ENCODE peak calls at places on chromosomes 6 and 20, in nine cellular contexts. T is fibroblast of lung, U is GM12878, F is aorta, C is ovary, Z is BJ, M is DND-41, H is right atrium auricular region, O is neuronal stem cell. I is an unnamed sample. For H3K36me3, the result is how much of the 10 kb centered on the place peaks cover.

GRCh38 chr6:138310294-138310693 is 67.4 kb upstream of the SMIM28 start:
- DNase-seq in T (peak), U (no peak), F (no peak), C (no peak), Z (no peak), M (no peak), H (no peak), O (no peak), I (no peak)

GRCh38 chr20:4607287-4607713 is 114.4 kb upstream of the PRND start:
- DNase-seq in T (peak), U (peak), F (no peak), C (peak), Z (no peak), M (peak), H (peak), O (peak), I (peak)

GRCh38 chr6:3750324-3751018 is 1.0 kb downstream of the PXDC1 start:
- DNase-seq in T (peak), U (no peak), F (peak), C (peak), Z (no peak), M (no peak), H (peak), O (peak), I (peak)

GRCh38 chr6:88179692-88180091 is 13.5 kb upstream of the CNR1 start:
- DNase-seq in T (no peak), U (peak), F (no peak), C (no peak), Z (no peak), M (no peak), H (no peak), O (no peak), I (no peak)

GRCh38 chr6:26270903-26271639 is 93.9 kb upstream of the BTN3A2 start:
- DNase-seq in T (peak), U (peak), F (peak), C (peak), Z (peak), M (peak), H (peak), O (peak), I (peak)

GRCh38 chr6:167229586-167229985 is 61.5 kb upstream of the UNC93A start:
- DNase-seq in T (no peak), U (no peak), F (no peak), C (no peak), Z (no peak), M (no peak), H (no peak), O (no peak), I (no peak)

GRCh38 chr6:170314983-170315382 is 8.4 kb downstream of the FAM120B start:
- DNase-seq in T (no peak), U (no peak), F (no peak), C (no peak), Z (no peak), M (no peak), H (no peak), O (no peak), I (no peak)

GRCh38 chr20:45783656-45784294 is 7.9 kb downstream of the WFDC3 start:
- DNase-seq in T (no peak), U (no peak), F (no peak), C (no peak), Z (no peak), M (no peak), H (no peak), O (no peak), I (peak)

GRCh38 chr20:41650221-41650948 is 32.2 kb upstream of the CHD6 start:
- DNase-seq in T (no peak), U (no peak), F (no peak), C (no peak), Z (no peak), M (no peak), H (no peak), O (no peak), I (peak)

GRCh38 chr20:60501048-60501447 is 542.8 kb downstream of the CDH26 start:
- DNase-seq in T (no peak), U (no peak), F (no peak), C (no peak), Z (no peak), M (no peak), H (no peak), O (no peak), I (no peak)

GRCh38 chr6:166813461-166813860 is 142.9 kb downstream of the RNASET2 start:
- DNase-seq in T (no peak), U (no peak), F (no peak), C (no peak), Z (no peak), M (no peak), H (no peak), O (no peak), I (no peak)

GRCh38 chr6:49423817-49424216 is 39.2 kb downstream of the MMUT start:
- DNase-seq in T (peak), U (no peak), F (no peak), C (no peak), Z (no peak), M (no peak), H (no peak), O (no peak), I (peak)

GRCh38 chr20:35730583-35731468 is 11.2 kb downstream of the RBM39 start:
- DNase-seq in T (no peak), U (no peak), F (no peak), C (no peak), Z (no peak), M (no peak), H (no peak), O (no peak), I (no peak)
- H3K36me3 ChIP-seq in T (under half), U (under half), F (under half), C (under half), Z (under half), M (half or more), H (half or more), O (under half), I (under half)

GRCh38 chr20:37228111-37228510 is 33.5 kb downstream of the GHRH start:
- DNase-seq in T (no peak), U (no peak), F (peak), C (no peak), Z (no peak), M (no peak), H (peak), O (no peak), I (no peak)
- H3K36me3 ChIP-seq in T (under half), U (under half), F (under half), C (under half), Z (under half), M (half or more), H (half or more), O (under half), I (under half)

DNA sequence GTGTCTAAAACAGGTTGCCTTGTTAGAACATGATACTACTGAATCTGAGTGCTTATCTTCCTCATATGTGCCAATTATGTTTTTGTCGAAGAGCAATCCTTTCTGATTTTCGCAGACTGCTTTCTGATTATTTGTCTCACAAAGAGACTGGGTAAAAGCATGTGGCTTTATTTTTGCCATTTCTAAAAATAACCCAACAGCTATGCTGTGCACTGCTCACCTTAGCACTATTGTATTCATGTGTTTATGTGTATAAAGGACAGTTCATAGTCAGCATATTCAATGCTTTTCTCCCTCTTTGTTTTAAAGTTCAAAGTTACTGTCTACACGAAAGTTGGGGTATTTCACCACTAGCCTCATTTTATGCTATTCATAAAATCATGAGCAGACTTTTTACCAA is 127.0 kb downstream of the SGK1 start:
- DNase-seq in T (no peak), U (no peak), F (no peak), C (no peak), Z (no peak), M (no peak), H (no peak), O (no peak), I (no peak)
- H3K36me3 ChIP-seq in T (under half), U (under half), F (under half), C (under half), Z (under half), M (under half), H (under half), O (under half), I (under half)

GRCh38 chr6:37319156-37319555 is 34.6 kb upstream of the RNF8 start:
- DNase-seq in T (no peak), U (no peak), F (no peak), C (no peak), Z (no peak), M (no peak), H (no peak), O (no peak), I (no peak)
- H3K36me3 ChIP-seq in T (under half), U (under half), F (under half), C (under half), Z (under half), M (half or more), H (under half), O (under half), I (under half)

GRCh38 chr6:111411046-111411445 is 72.0 kb downstream of the REV3L start:
- DNase-seq in T (no peak), U (no peak), F (no peak), C (no peak), Z (no peak), M (no peak), H (no peak), O (no peak), I (no peak)
- H3K36me3 ChIP-seq in T (under half), U (under half), F (under half), C (under half), Z (under half), M (half or more), H (under half), O (under half), I (under half)

DNA sequence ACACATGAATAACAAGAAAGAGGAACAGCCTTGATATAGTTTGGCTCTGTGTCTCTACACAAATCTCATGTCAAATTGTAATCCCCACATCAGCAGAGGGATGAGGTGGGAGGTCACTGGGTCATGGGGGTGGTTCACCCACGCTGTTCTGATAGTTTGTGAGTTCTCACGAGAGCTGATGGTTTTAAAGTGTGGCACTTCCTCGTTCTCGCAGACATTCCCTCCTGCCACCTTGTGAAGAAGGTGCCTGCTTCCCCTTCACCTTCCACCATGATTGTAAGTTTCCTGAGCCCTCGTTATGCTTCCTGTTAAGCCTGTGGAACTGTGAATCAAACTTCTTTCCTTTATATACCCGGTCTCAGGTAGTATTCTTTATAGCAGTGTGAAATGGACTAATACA is 13.1 kb downstream of the SRPK1 start:
- DNase-seq in T (no peak), U (no peak), F (no peak), C (no peak), Z (no peak), M (no peak), H (no peak), O (no peak), I (no peak)
- H3K36me3 ChIP-seq in T (under half), U (under half), F (under half), C (under half), Z (under half), M (half or more), H (under half), O (under half), I (under half)